ENCODE peak calls at places on chromosomes 5 and 9, in nine cellular contexts. Y is MCF 10A, J is upper lobe of right lung, G is cardiac fibroblast, T is islet precursor cell, R is A549, P is pancreas, O is GM10248, Z is EL. K is an unnamed sample.

GRCh38 chr5:816176-816575 is 31.6 kb upstream of the ZDHHC11B start:
- DNase-seq in J (no peak), O (no peak), T (no peak), R (no peak), Y (no peak), Z (no peak), P (no peak), G (no peak), K (no peak)

GRCh38 chr9:128553695-128554094 is 1.3 kb downstream of the SPTAN1 start:
- DNase-seq in G (peak), T (no peak), O (no peak), Z (peak), J (no peak), R (peak), Y (peak), P (no peak), K (peak)

GRCh38 chr9:134466869-134467616 is 140.8 kb downstream of the RXRA start:
- DNase-seq in Y (no peak), R (no peak), P (no peak), O (no peak), G (no peak), T (no peak), Z (no peak), J (no peak), K (no peak)

GRCh38 chr5:62134811-62135210 is 171.2 kb upstream of the KIF2A start:
- DNase-seq in G (no peak), P (no peak), Z (peak), J (no peak), Y (peak), T (no peak), R (no peak), O (no peak), K (no peak)

GRCh38 chr9:121725008-121725795 is 73.8 kb downstream of the DAB2IP start:
- DNase-seq in R (no peak), O (no peak), P (peak), J (peak), Y (peak), Z (peak), T (peak), G (peak), K (no peak)

GRCh38 chr5:168114444-168115017 is 176.9 kb upstream of the WWC1 start:
- DNase-seq in Z (peak), G (peak), P (peak), Y (peak), T (peak), O (peak), R (peak), J (peak), K (peak)

GRCh38 chr9:26789959-26790358 is 102.6 kb downstream of the CAAP1 start:
- DNase-seq in T (no peak), G (peak), P (no peak), R (no peak), J (no peak), Z (no peak), Y (peak), O (no peak), K (peak)

GRCh38 chr9:133750927-133751649 is 12.9 kb upstream of the SARDH start:
- DNase-seq in Y (no peak), R (no peak), T (peak), G (no peak), J (peak), Z (no peak), O (no peak), P (peak), K (no peak)

GRCh38 chr9:125233678-125234077 is 7.5 kb downstream of the HSPA5 start:
- DNase-seq in Y (peak), G (peak), R (peak), P (no peak), J (no peak), Z (peak), T (peak), O (no peak), K (peak)

GRCh38 chr5:133088064-133088463 is 36.3 kb downstream of the HSPA4 start:
- DNase-seq in J (no peak), P (no peak), Z (no peak), O (no peak), R (no peak), Y (no peak), G (no peak), T (no peak), K (no peak)

GRCh38 chr5:150303070-150303595 is 428 bp upstream of the ARSI start:
- DNase-seq in O (no peak), Z (no peak), G (peak), T (no peak), R (no peak), J (no peak), Y (no peak), P (no peak), K (no peak)

K was measured in PC-3.